ENCODE peak calls at places on chromosome 17, in six cellular contexts. N is T-cell; G is stimulated activated CD4-positive, alpha-beta T cell treated with anti-CD3 and anti-CD28 coated beads, Interleukin-2, amount 100 ng/mL, for 48 hours; V is HT1080; P is GM18507; W is anterior cingulate cortex. J is an unnamed sample.

GRCh38 chr17:7445011-7445927 is at the start of gene CHRNB1:
- DNase-seq in N (no peak), G (no peak), V (no peak), P (no peak), W (peak; percentile 81), J (peak; percentile 30)

GRCh38 chr17:61849674-61850073 is 13.7 kb downstream of the BRIP1 start:
- DNase-seq in N (no peak), G (no peak), V (no peak), P (no peak), W (no peak), J (no peak)

GRCh38 chr17:55175788-55176425 is 88.9 kb upstream of the HLF start:
- DNase-seq in N (no peak), G (no peak), V (no peak), P (no peak), W (no peak), J (no peak)

GRCh38 chr17:21252289-21252874 is 828 bp downstream of the NATD1 start:
- DNase-seq in N (no peak), G (no peak), V (no peak), P (no peak), W (no peak), J (no peak)

GRCh38 chr17:17080181-17080631 is 37.9 kb downstream of the MPRIP start:
- DNase-seq in N (no peak), G (no peak), V (no peak), P (no peak), W (no peak), J (no peak)

GRCh38 chr17:40099627-40100418 is 566 bp downstream of the NR1D1 start:
- DNase-seq in N (no peak), G (no peak), V (no peak), P (no peak), W (no peak), J (no peak)

GRCh38 chr17:37107406-37108083 is 158.8 kb downstream of the AATF start:
- DNase-seq in N (no peak), G (no peak), V (no peak), P (no peak), W (peak; percentile 65), J (no peak)

GRCh38 chr17:67481808-67482207 is 104.7 kb downstream of the PITPNC1 start:
- DNase-seq in N (no peak), G (no peak), V (no peak), P (no peak), W (no peak), J (no peak)

GRCh38 chr17:560379-560935 is 154.2 kb downstream of the VPS53 start:
- DNase-seq in N (no peak), G (no peak), V (peak; percentile 59), P (no peak), W (no peak), J (no peak)

GRCh38 chr17:44830359-44831269 is 527 bp upstream of the GJC1 start:
- DNase-seq in N (no peak), G (peak; percentile 7), V (no peak), P (no peak), W (peak; percentile 4), J (no peak)

GRCh38 chr17:39231587-39232551 is 6.1 kb upstream of the STAC2 start:
- DNase-seq in N (peak; percentile 52), G (peak; percentile 56), V (no peak), P (peak; percentile 68), W (peak; percentile 47), J (peak; percentile 31)

GRCh38 chr17:46031920-46032319 is 32.9 kb downstream of the STH start:
- DNase-seq in N (no peak), G (no peak), V (no peak), P (no peak), W (no peak), J (no peak)

GRCh38 chr17:62627904-62628603 is 584 bp downstream of the MRC2 start:
- DNase-seq in N (no peak), G (peak; percentile 34), V (peak; percentile 27), P (no peak), W (no peak), J (no peak)

GRCh38 chr17:35291802-35292201 is 48.9 kb downstream of the SLFN5 start:
- DNase-seq in N (no peak), G (no peak), V (no peak), P (no peak), W (no peak), J (no peak)

GRCh38 chr17:63984651-63985386 is 12.1 kb upstream of the SCN4A start:
- DNase-seq in N (peak; percentile 56), G (peak; percentile 50), V (peak; percentile 86), P (no peak), W (no peak), J (peak; percentile 50)

GRCh38 chr17:52383493-52384100 is 225.1 kb upstream of the CA10 start:
- DNase-seq in N (no peak), G (peak; percentile 4), V (peak; percentile 87), P (no peak), W (peak; percentile 69), J (no peak)

GRCh38 chr17:48596000-48596734 is 2.6 kb upstream of the HOXB5 start:
- DNase-seq in N (no peak), G (no peak), V (no peak), P (no peak), W (no peak), J (no peak)

GRCh38 chr17:2369551-2370210 is 31.2 kb downstream of the MNT start:
- DNase-seq in N (no peak), G (no peak), V (no peak), P (no peak), W (no peak), J (no peak)

GRCh38 chr17:34579017-34579946 is at the start of gene TMEM132E:
- DNase-seq in N (no peak), G (no peak), V (no peak), P (no peak), W (peak; percentile 85), J (no peak)

GRCh38 chr17:76538281-76538931 is 897 bp upstream of the CYGB start:
- DNase-seq in N (no peak), G (no peak), V (no peak), P (no peak), W (no peak), J (no peak)

GRCh38 chr17:83071966-83072562 is 7.3 kb upstream of the METRNL start:
- DNase-seq in N (no peak), G (no peak), V (no peak), P (no peak), W (no peak), J (no peak)

GRCh38 chr17:59418732-59419166 is 87.3 kb downstream of the YPEL2 start:
- DNase-seq in N (no peak), G (no peak), V (no peak), P (no peak), W (no peak), J (no peak)

J was measured in activated T-helper 2 cell treated with anti-CD3 and anti-CD28 coated beads, Interferon-gamma antibody, Interleukin-2, Interleukin-4, amounts not matched to agents 10 μg/mL and 5 μg/mL and 100 μg/mL, durations not matched to agents 14 hours and 24 hours and 36 hours.